ENCODE peak calls at places on chromosomes 7 and 10, in five cellular contexts. E, T, M, N and V are unnamed samples.

GRCh38 chr10:119404719-119405504 is 137.6 kb downstream of the RGS10 start:
- DNase-seq in N (no peak), M (no peak), E (no peak), T (no peak), V (no peak)

GRCh38 chr7:107372298-107372697 is 97.6 kb upstream of the GPR22 start:
- DNase-seq in M (no peak), E (no peak), T (no peak), N (peak; percentile 67), V (no peak)

GRCh38 chr10:80501913-80502521 is 35.7 kb upstream of the SH2D4B start:
- DNase-seq in M (no peak), T (no peak), N (no peak), E (no peak), V (no peak)

GRCh38 chr10:21523007-21523406 is 2.5 kb downstream of the SKIDA1 start:
- DNase-seq in M (no peak), E (no peak), T (no peak), N (no peak), V (no peak)

GRCh38 chr10:70890917-70891431 is 2.6 kb upstream of the PCBD1 start:
- DNase-seq in N (no peak), T (no peak), M (no peak), E (peak; percentile 72), V (peak; percentile 74)

GRCh38 chr10:21257919-21258318 is 267.6 kb downstream of the SKIDA1 start:
- DNase-seq in T (no peak), N (no peak), M (no peak), E (no peak), V (no peak)

GRCh38 chr7:74051629-74052410 is 23.8 kb downstream of the ELN start:
- DNase-seq in T (no peak), M (peak; percentile 70), N (peak; percentile 31), E (no peak), V (peak; percentile 63)

GRCh38 chr10:14671383-14671782 is 103.3 kb downstream of the FAM107B start:
- DNase-seq in T (no peak), M (no peak), E (no peak), N (no peak), V (peak; percentile 38)

GRCh38 chr10:60883187-60883586 is 60.8 kb downstream of the RHOBTB1 start:
- DNase-seq in M (no peak), T (no peak), E (no peak), N (peak; percentile 33), V (peak; percentile 37)

GRCh38 chr7:151113344-151114150 is 27.3 kb downstream of the AGAP3 start:
- DNase-seq in N (peak; percentile 48), M (no peak), T (no peak), E (no peak), V (peak; percentile 69)

GRCh38 chr7:151115836-151116418 is 29.7 kb downstream of the AGAP3 start:
- DNase-seq in E (no peak), M (peak; percentile 94), N (no peak), T (no peak), V (peak; percentile 68)

GRCh38 chr7:151116603-151117002 is 30.3 kb downstream of the AGAP3 start:
- DNase-seq in E (no peak), N (no peak), M (no peak), T (no peak), V (no peak)

GRCh38 chr7:151115121-151115835 is 29.0 kb downstream of the AGAP3 start:
- DNase-seq in N (peak; percentile 12), M (no peak), E (no peak), T (no peak), V (peak; percentile 72)

GRCh38 chr7:151114151-151115090 is 28.1 kb downstream of the AGAP3 start:
- DNase-seq in E (no peak), N (peak; percentile 12), M (peak; percentile 88), T (no peak), V (peak; percentile 63)
- H3K4me3 ChIP-seq in E (no peak overlapping the region), N (no peak overlapping the region), M (peak overlapping the region; percentile 28), T (peak overlapping the region; percentile 9), V (no peak overlapping the region)

DNA sequence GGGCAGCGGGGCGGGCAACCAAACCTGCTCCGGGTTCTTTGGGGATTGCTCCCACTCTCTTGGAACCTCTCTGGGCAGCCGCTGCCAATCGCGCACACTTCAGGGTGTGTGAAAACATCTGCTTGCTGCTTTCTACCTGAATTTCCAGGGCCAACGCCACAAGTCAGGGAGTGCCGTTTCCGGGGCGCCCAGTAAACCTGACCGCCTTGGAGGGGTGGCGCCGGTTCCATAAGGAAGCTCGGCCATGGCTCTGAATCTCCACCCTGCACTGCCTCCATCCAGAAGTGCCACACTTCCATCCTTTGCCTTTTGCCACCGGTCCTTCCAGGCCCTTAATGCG is 679 bp upstream of the AFAP1L2 start:
- DNase-seq in M (no peak), N (no peak), T (no peak), E (no peak), V (no peak)
- H3K4me3 ChIP-seq in M (peak overlapping the region; percentile 48), N (no peak overlapping the region), T (no peak overlapping the region), E (no peak overlapping the region), V (no peak overlapping the region)

DNA sequence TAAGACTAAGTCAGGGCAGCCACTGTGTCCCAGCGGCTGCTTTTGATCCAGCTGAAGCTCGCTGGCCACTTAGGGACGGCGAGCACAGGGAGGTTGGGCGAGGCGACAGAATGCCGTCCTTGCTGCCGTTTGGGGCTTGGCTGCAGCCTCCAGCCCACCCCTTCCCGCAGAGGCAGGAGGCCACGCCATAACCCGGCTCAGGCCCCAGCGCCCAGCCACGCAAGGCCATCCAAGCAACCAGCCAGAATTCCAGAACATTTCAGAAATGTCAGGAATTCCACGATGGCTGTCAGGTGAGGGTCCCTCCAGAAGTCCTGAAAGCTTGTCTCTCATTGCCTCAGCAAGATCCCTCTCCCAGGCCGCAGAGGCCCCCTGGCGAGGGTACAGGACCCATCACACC is 479.1 kb upstream of the FOXK1 start:
- DNase-seq in M (no peak), E (no peak), N (no peak), T (no peak), V (no peak)
- H3K4me3 ChIP-seq in M (no peak overlapping the region), E (no peak overlapping the region), N (no peak overlapping the region), T (no peak overlapping the region), V (no peak overlapping the region)

GRCh38 chr10:37268266-37268665 is 142.9 kb downstream of the ANKRD30A start:
- DNase-seq in N (no peak), M (no peak), E (no peak), T (no peak), V (no peak)

GRCh38 chr10:37275216-37275777 is 149.9 kb downstream of the ANKRD30A start:
- DNase-seq in N (no peak), T (no peak), M (no peak), E (no peak), V (no peak)

DNA sequence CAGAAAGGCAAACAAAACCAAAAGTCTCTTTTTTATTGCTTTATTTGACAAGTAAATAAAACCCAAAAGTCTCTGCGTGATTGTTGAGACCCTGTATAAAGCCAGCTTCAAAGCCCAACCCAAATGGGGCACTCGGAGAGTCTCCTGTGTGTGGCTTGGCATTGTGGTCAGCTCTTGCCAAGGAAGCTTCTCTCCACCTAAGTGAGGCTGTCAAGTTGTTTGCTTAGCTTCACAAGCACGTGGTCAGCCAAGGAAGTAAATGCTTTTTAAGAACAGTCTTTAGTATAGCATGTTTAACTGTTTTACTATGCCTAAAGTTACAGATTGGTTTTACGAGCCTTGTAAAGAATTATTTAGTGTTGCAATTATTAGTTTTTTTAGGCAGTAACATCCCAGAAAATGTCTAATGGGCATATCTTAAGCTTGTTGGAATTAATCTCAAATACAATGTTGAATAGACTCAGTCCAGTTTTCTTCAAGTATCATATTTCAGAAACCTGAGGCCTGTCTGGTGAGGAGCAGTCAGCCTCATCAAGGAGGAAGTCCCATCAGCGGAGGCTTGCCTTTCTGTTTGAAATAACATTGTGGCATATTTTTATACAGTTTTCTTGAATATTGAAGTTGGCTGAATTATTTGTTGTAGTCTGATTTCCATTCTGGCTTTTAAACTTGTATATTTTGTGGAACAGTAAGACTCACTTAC is 144.3 kb downstream of the ANKRD30A start:
- DNase-seq in N (no peak), T (no peak), M (no peak), E (no peak), V (no peak)
- H3K4me3 ChIP-seq in N (no peak overlapping the region), T (no peak overlapping the region), M (no peak overlapping the region), E (no peak overlapping the region), V (no peak overlapping the region)

DNA sequence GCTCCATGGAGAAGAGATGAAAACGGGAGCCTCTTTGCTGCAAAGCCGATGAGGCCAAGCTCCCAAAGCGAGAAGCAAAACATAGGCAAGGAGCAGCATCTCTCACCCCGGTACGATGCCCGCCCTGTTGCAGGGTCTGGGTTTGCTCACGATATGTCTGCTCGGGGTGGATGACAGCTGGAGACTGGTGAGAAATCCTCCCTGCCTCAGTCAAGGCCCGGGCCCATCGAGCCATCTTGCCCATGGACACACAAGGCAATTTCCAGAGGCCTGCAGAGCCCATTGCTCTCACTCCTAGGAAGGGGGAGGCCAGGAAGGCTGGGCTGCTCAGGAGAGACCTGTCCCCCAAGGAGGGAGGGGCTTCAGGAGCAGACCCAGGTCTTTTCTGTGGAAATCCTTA is 391.7 kb upstream of the SHH start:
- DNase-seq in N (no peak), T (no peak), E (no peak), M (no peak), V (no peak)
- H3K4me3 ChIP-seq in N (no peak overlapping the region), T (no peak overlapping the region), E (no peak overlapping the region), M (no peak overlapping the region), V (no peak overlapping the region)

GRCh38 chr10:8044331-8044907 is 10.1 kb upstream of the GATA3 start:
- DNase-seq in M (no peak), N (no peak), T (no peak), E (no peak), V (no peak)
- H3K4me3 ChIP-seq in M (no peak overlapping the region), N (no peak overlapping the region), T (no peak overlapping the region), E (no peak overlapping the region), V (no peak overlapping the region)